ENCODE peak calls at places on chromosome 10, in eight cellular contexts. N is AG08395, G is colonic mucosa, I is NCI-H1417, K is HTR-8/SVneo, D is GM13976, O is astrocyte of the spinal cord, S is neural crest cell. J is an unnamed sample.

GRCh38 chr10:111593578-111593977 is 516.7 kb downstream of the ADRA2A start:
- DNase-seq in N (peak), G (no peak), I (no peak), K (no peak), D (no peak), O (no peak), S (no peak), J (no peak)

GRCh38 chr10:59177862-59178235 is 1.4 kb downstream of the PHYHIPL start:
- DNase-seq in N (no peak), G (no peak), I (no peak), K (no peak), D (no peak), O (no peak), S (no peak), J (no peak)

GRCh38 chr10:102732661-102733060 is 11.1 kb upstream of the WBP1L start:
- DNase-seq in N (no peak), G (no peak), I (no peak), K (no peak), D (no peak), O (no peak), S (no peak), J (no peak)

GRCh38 chr10:86178401-86179142 is 188.0 kb downstream of the GRID1 start:
- DNase-seq in N (peak), G (no peak), I (no peak), K (peak), D (peak), O (no peak), S (peak), J (no peak)

GRCh38 chr10:10725196-10725595 is 292.5 kb upstream of the CELF2 start:
- DNase-seq in N (no peak), G (no peak), I (no peak), K (no peak), D (no peak), O (no peak), S (no peak), J (no peak)

GRCh38 chr10:6014241-6014761 is 37.0 kb upstream of the IL15RA start:
- DNase-seq in N (peak), G (peak), I (peak), K (peak), D (peak), O (peak), S (peak), J (peak)

GRCh38 chr10:124578231-124579002 is 116.8 kb downstream of the LHPP start:
- DNase-seq in N (no peak), G (no peak), I (no peak), K (no peak), D (no peak), O (no peak), S (no peak), J (no peak)

GRCh38 chr10:121426307-121426706 is 171.9 kb downstream of the FGFR2 start:
- DNase-seq in N (no peak), G (peak), I (no peak), K (no peak), D (no peak), O (no peak), S (no peak), J (no peak)

GRCh38 chr10:67784584-67784983 is 53.4 kb downstream of the DNAJC12 start:
- DNase-seq in N (no peak), G (no peak), I (no peak), K (no peak), D (no peak), O (no peak), S (no peak), J (peak)

GRCh38 chr10:33035411-33035810 is 77.4 kb upstream of the ITGB1 start:
- DNase-seq in N (no peak), G (no peak), I (no peak), K (no peak), D (no peak), O (no peak), S (no peak), J (no peak)

GRCh38 chr10:116765549-116766162 is 23.3 kb upstream of the HSPA12A start:
- DNase-seq in N (no peak), G (peak), I (no peak), K (no peak), D (peak), O (no peak), S (no peak), J (no peak)

GRCh38 chr10:50561266-50561665 is 62.5 kb downstream of the SGMS1 start:
- DNase-seq in N (peak), G (no peak), I (no peak), K (no peak), D (no peak), O (peak), S (no peak), J (peak)

GRCh38 chr10:117169480-117169879 is 27.8 kb upstream of the KCNK18 start:
- DNase-seq in N (no peak), G (no peak), I (no peak), K (no peak), D (no peak), O (no peak), S (no peak), J (no peak)

GRCh38 chr10:132492323-132493035 is 45.1 kb upstream of the INPP5A start:
- DNase-seq in N (no peak), G (no peak), I (no peak), K (no peak), D (no peak), O (no peak), S (no peak), J (no peak)

GRCh38 chr10:97882142-97883091 is 32.8 kb downstream of the GOLGA7B start:
- DNase-seq in N (peak), G (no peak), I (no peak), K (peak), D (no peak), O (peak), S (no peak), J (peak)

GRCh38 chr10:76311752-76312699 is 880.6 kb downstream of the LRMDA start:
- DNase-seq in N (peak), G (no peak), I (peak), K (no peak), D (peak), O (no peak), S (no peak), J (peak)

GRCh38 chr10:12841426-12841825 is 160.1 kb downstream of the CCDC3 start:
- DNase-seq in N (no peak), G (no peak), I (no peak), K (no peak), D (no peak), O (no peak), S (no peak), J (no peak)

GRCh38 chr10:98308602-98309365 is 40.8 kb upstream of the LOXL4 start:
- DNase-seq in N (no peak), G (no peak), I (no peak), K (no peak), D (no peak), O (no peak), S (peak), J (no peak)

GRCh38 chr10:109067051-109067450 is 856.3 kb downstream of the XPNPEP1 start:
- DNase-seq in N (no peak), G (no peak), I (no peak), K (no peak), D (no peak), O (no peak), S (no peak), J (no peak)

GRCh38 chr10:92181575-92181974 is 109.3 kb downstream of the CPEB3 start:
- DNase-seq in N (peak), G (no peak), I (no peak), K (no peak), D (no peak), O (no peak), S (no peak), J (peak)

GRCh38 chr10:86182150-86182549 is 184.4 kb downstream of the GRID1 start:
- DNase-seq in N (no peak), G (no peak), I (no peak), K (no peak), D (no peak), O (no peak), S (no peak), J (no peak)

GRCh38 chr10:48215148-48215982 is 59.1 kb downstream of the FRMPD2 start:
- DNase-seq in N (peak), G (peak), I (peak), K (peak), D (peak), O (peak), S (peak), J (peak)

GRCh38 chr10:70462349-70462984 is 16.1 kb upstream of the PALD1 start:
- DNase-seq in N (no peak), G (no peak), I (peak), K (no peak), D (no peak), O (no peak), S (no peak), J (no peak)

GRCh38 chr10:42491001-42491592 is 147.3 kb downstream of the ZNF33B start:
- DNase-seq in N (no peak), G (no peak), I (no peak), K (no peak), D (no peak), O (no peak), S (no peak), J (no peak)

GRCh38 chr10:99920901-99921300 is 88.8 kb downstream of the DNMBP start:
- DNase-seq in N (no peak), G (no peak), I (no peak), K (no peak), D (no peak), O (peak), S (no peak), J (peak)

GRCh38 chr10:133292919-133293809 is 15.5 kb downstream of the TUBGCP2 start:
- DNase-seq in N (peak), G (no peak), I (no peak), K (peak), D (no peak), O (peak), S (no peak), J (peak)

GRCh38 chr10:1184541-1185415 is 128.6 kb downstream of the WDR37 start:
- DNase-seq in N (no peak), G (no peak), I (no peak), K (no peak), D (no peak), O (no peak), S (no peak), J (no peak)

GRCh38 chr10:17060289-17060688 is 69.3 kb downstream of the CUBN start:
- DNase-seq in N (no peak), G (no peak), I (no peak), K (no peak), D (no peak), O (no peak), S (no peak), J (no peak)

GRCh38 chr10:71346731-71347130 is 27.7 kb downstream of the SLC29A3 start:
- DNase-seq in N (no peak), G (no peak), I (no peak), K (no peak), D (no peak), O (no peak), S (no peak), J (no peak)